ENCODE peak calls at places on chromosomes 13 and 19, in eight cellular contexts. V is thoracic aorta, X is NCI-H1417, C is cardiac fibroblast, H is GM10248, J is neural progenitor cell, G is activated B cell treated with CpG ODN at 0.5 μM for 24 hours, Y is body of pancreas. O is an unnamed sample.

GRCh38 chr19:55579766-55580621 is 654 bp downstream of the ZNF579 start:
- DNase-seq in X (peak), Y (no peak), H (peak), V (no peak), C (peak), G (no peak), J (peak), O (no peak)

GRCh38 chr13:31793246-31793645 is 53.9 kb downstream of the RXFP2 start:
- DNase-seq in J (no peak), V (no peak), H (no peak), C (peak), X (no peak), Y (no peak), G (no peak), O (no peak)

GRCh38 chr13:108034909-108035308 is 180.4 kb downstream of the LIG4 start:
- DNase-seq in H (no peak), J (no peak), G (no peak), Y (no peak), V (no peak), C (no peak), X (no peak), O (no peak)

GRCh38 chr19:19224150-19224851 is 12.5 kb downstream of the NCAN start:
- DNase-seq in H (no peak), J (peak), V (no peak), Y (no peak), C (no peak), X (no peak), G (no peak), O (no peak)

GRCh38 chr13:39306639-39307589 is 268.7 kb downstream of the NHLRC3 start:
- DNase-seq in Y (no peak), H (peak), G (no peak), J (no peak), X (peak), V (no peak), C (no peak), O (no peak)

GRCh38 chr19:1774999-1775772 is 21.9 kb downstream of the ONECUT3 start:
- DNase-seq in C (peak), J (no peak), X (no peak), Y (no peak), H (no peak), G (no peak), V (no peak), O (no peak)

GRCh38 chr19:38583219-38583984 is 34.4 kb downstream of the MAP4K1 start:
- DNase-seq in G (peak), J (no peak), C (no peak), V (no peak), X (no peak), H (peak), Y (no peak), O (no peak)

GRCh38 chr19:48271531-48272151 is 1.8 kb downstream of the ZNF114 start:
- DNase-seq in X (peak), V (no peak), C (peak), H (peak), Y (peak), G (peak), J (peak), O (peak)

GRCh38 chr13:94702181-94703041 is 9.9 kb downstream of the SOX21 start:
- DNase-seq in V (no peak), G (no peak), Y (no peak), H (no peak), X (no peak), J (peak), C (no peak), O (no peak)

GRCh38 chr13:110869805-110870706 is 44.8 kb downstream of the ANKRD10 start:
- DNase-seq in G (no peak), H (no peak), J (peak), V (peak), X (peak), C (peak), Y (peak), O (no peak)

GRCh38 chr13:28338742-28339141 is 156.2 kb downstream of the FLT1 start:
- DNase-seq in H (no peak), Y (no peak), X (no peak), C (no peak), J (no peak), V (no peak), G (no peak), O (no peak)

GRCh38 chr13:110014719-110015118 is 228.3 kb upstream of the IRS2 start:
- DNase-seq in H (no peak), G (no peak), X (peak), J (no peak), V (no peak), C (peak), Y (peak), O (no peak)

GRCh38 chr13:107367258-107367657 is 799.3 kb upstream of the ARGLU1 start:
- DNase-seq in X (no peak), G (no peak), V (no peak), Y (no peak), H (no peak), J (no peak), C (no peak), O (no peak)